ENCODE peak calls at places on chromosomes 1 and 21, in seven cellular contexts. One of them, this sample, is unnamed.

GRCh38 chr21:44723177-44724131 is 12.1 kb upstream of the TSPEAR start:
- DNase-seq in PC-3: no peak
- DNase-seq in fibroblast of lung: no peak
- DNase-seq in MM.1S: no peak
- DNase-seq in tibial nerve: no peak
- DNase-seq in OCI-LY7: no peak
- DNase-seq in lower lobe of right lung: no peak
- DNase-seq in this sample: no peak

GRCh38 chr21:34147835-34148804 is 74.7 kb downstream of the MRPS6 start:
- DNase-seq in PC-3: no peak
- DNase-seq in tibial nerve: no peak
- DNase-seq in MM.1S: no peak
- DNase-seq in lower lobe of right lung: no peak
- DNase-seq in OCI-LY7: no peak
- DNase-seq in fibroblast of lung: no peak
- DNase-seq in this sample: peak; percentile 44

GRCh38 chr1:175822575-175822974 is 79.2 kb upstream of the TNR start:
- DNase-seq in OCI-LY7: no peak
- DNase-seq in fibroblast of lung: no peak
- DNase-seq in MM.1S: no peak
- DNase-seq in tibial nerve: no peak
- DNase-seq in PC-3: peak; percentile 61
- DNase-seq in lower lobe of right lung: no peak
- DNase-seq in this sample: peak; percentile 27

GRCh38 chr1:6373961-6374720 is 19.4 kb downstream of the ACOT7 start:
- DNase-seq in lower lobe of right lung: no peak
- DNase-seq in MM.1S: no peak
- DNase-seq in fibroblast of lung: no peak
- DNase-seq in PC-3: no peak
- DNase-seq in OCI-LY7: no peak
- DNase-seq in tibial nerve: no peak
- DNase-seq in this sample: no peak

GRCh38 chr1:195045072-195045471 is 1563.2 kb downstream of the KCNT2 start:
- DNase-seq in tibial nerve: no peak
- DNase-seq in MM.1S: no peak
- DNase-seq in fibroblast of lung: no peak
- DNase-seq in PC-3: no peak
- DNase-seq in OCI-LY7: no peak
- DNase-seq in lower lobe of right lung: no peak
- DNase-seq in this sample: no peak

GRCh38 chr1:230307213-230307612 is 118.9 kb downstream of the PGBD5 start:
- DNase-seq in fibroblast of lung: no peak
- DNase-seq in tibial nerve: no peak
- DNase-seq in lower lobe of right lung: no peak
- DNase-seq in OCI-LY7: no peak
- DNase-seq in MM.1S: no peak
- DNase-seq in PC-3: peak; percentile 57
- DNase-seq in this sample: no peak

GRCh38 chr1:206931709-206932108 is 10.0 kb upstream of the FCMR start:
- DNase-seq in fibroblast of lung: no peak
- DNase-seq in PC-3: no peak
- DNase-seq in tibial nerve: no peak
- DNase-seq in lower lobe of right lung: no peak
- DNase-seq in OCI-LY7: peak; percentile 25
- DNase-seq in MM.1S: no peak
- DNase-seq in this sample: no peak

GRCh38 chr1:201404016-201404598 is 5.0 kb upstream of the LAD1 start:
- DNase-seq in tibial nerve: no peak
- DNase-seq in lower lobe of right lung: no peak
- DNase-seq in PC-3: no peak
- DNase-seq in fibroblast of lung: no peak
- DNase-seq in OCI-LY7: no peak
- DNase-seq in MM.1S: no peak
- DNase-seq in this sample: no peak

GRCh38 chr21:43778469-43779335 is 2.6 kb upstream of the CSTB start:
- DNase-seq in lower lobe of right lung: no peak
- DNase-seq in tibial nerve: no peak
- DNase-seq in OCI-LY7: no peak
- DNase-seq in PC-3: peak; percentile 97
- DNase-seq in fibroblast of lung: peak; percentile 29
- DNase-seq in MM.1S: no peak
- DNase-seq in this sample: no peak

GRCh38 chr1:116531917-116532316 is 38.9 kb downstream of the CD58 start:
- DNase-seq in tibial nerve: no peak
- DNase-seq in MM.1S: no peak
- DNase-seq in OCI-LY7: no peak
- DNase-seq in PC-3: no peak
- DNase-seq in fibroblast of lung: no peak
- DNase-seq in lower lobe of right lung: no peak
- DNase-seq in this sample: no peak

GRCh38 chr21:41615613-41616012 is 107.7 kb upstream of the TMPRSS2 start:
- DNase-seq in MM.1S: no peak
- DNase-seq in OCI-LY7: no peak
- DNase-seq in tibial nerve: no peak
- DNase-seq in lower lobe of right lung: no peak
- DNase-seq in fibroblast of lung: peak; percentile 99
- DNase-seq in PC-3: peak; percentile 59
- DNase-seq in this sample: peak; percentile 97

GRCh38 chr1:186050360-186050759 is 316.2 kb downstream of the HMCN1 start:
- DNase-seq in PC-3: peak; percentile 79
- DNase-seq in OCI-LY7: no peak
- DNase-seq in lower lobe of right lung: no peak
- DNase-seq in fibroblast of lung: peak; percentile 15
- DNase-seq in MM.1S: no peak
- DNase-seq in tibial nerve: no peak
- DNase-seq in this sample: peak; percentile 55

GRCh38 chr21:17921579-17922530 is 102.7 kb upstream of the C21orf91 start:
- DNase-seq in PC-3: peak; percentile 85
- DNase-seq in MM.1S: no peak
- DNase-seq in tibial nerve: peak; percentile 41
- DNase-seq in OCI-LY7: no peak
- DNase-seq in lower lobe of right lung: no peak
- DNase-seq in fibroblast of lung: peak; percentile 85
- DNase-seq in this sample: peak; percentile 21

GRCh38 chr1:43878854-43879253 is 54.7 kb upstream of the ARTN start:
- DNase-seq in MM.1S: no peak
- DNase-seq in PC-3: no peak
- DNase-seq in tibial nerve: no peak
- DNase-seq in lower lobe of right lung: no peak
- DNase-seq in fibroblast of lung: no peak
- DNase-seq in OCI-LY7: no peak
- DNase-seq in this sample: no peak

DNA sequence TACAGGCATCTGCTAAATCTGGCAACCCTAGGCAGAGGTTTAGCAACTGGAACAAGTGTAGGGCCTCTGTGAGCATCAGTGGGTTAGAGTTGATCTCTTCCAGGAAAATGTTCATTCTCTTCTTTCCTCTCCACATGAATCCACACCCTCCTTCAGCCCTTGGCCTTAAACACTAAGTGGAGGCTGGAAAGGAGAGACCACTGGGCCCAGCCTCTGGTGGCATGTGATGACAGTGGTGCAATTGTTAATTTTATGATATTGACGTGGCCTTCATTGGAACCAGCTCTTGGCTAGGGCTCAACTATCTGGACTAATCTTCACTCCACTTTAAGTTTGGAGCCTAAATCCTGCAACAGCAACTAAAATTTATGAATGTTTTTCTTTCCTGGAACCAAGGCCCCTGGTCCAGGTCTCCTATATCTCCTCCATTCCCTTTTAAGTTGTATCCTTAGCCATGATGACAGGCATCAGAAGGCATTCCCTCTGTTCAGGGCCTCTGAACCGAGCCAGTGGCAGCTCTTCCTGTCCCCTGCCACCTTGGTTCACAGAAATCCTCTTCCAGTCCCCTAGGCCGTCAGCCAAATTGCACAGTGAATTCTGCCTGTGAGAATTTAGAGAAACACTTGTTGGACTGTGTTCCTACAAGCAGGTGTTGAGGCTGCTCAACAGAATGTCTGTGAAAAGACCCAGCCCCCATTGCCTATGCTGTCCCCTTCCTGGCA is 132.3 kb downstream of the PSMG1 start:
- DNase-seq in tibial nerve: no peak
- DNase-seq in OCI-LY7: no peak
- DNase-seq in PC-3: no peak
- DNase-seq in lower lobe of right lung: no peak
- DNase-seq in fibroblast of lung: no peak
- DNase-seq in MM.1S: no peak
- DNase-seq in this sample: no peak
- H3K4me3 ChIP-seq in tibial nerve: no peak overlapping the region
- H3K4me3 ChIP-seq in OCI-LY7: no peak overlapping the region
- H3K4me3 ChIP-seq in PC-3: no peak overlapping the region
- H3K4me3 ChIP-seq in lower lobe of right lung: no peak overlapping the region
- H3K4me3 ChIP-seq in fibroblast of lung: no peak overlapping the region
- H3K4me3 ChIP-seq in MM.1S: no peak overlapping the region
- H3K4me3 ChIP-seq in this sample: no peak overlapping the region

DNA sequence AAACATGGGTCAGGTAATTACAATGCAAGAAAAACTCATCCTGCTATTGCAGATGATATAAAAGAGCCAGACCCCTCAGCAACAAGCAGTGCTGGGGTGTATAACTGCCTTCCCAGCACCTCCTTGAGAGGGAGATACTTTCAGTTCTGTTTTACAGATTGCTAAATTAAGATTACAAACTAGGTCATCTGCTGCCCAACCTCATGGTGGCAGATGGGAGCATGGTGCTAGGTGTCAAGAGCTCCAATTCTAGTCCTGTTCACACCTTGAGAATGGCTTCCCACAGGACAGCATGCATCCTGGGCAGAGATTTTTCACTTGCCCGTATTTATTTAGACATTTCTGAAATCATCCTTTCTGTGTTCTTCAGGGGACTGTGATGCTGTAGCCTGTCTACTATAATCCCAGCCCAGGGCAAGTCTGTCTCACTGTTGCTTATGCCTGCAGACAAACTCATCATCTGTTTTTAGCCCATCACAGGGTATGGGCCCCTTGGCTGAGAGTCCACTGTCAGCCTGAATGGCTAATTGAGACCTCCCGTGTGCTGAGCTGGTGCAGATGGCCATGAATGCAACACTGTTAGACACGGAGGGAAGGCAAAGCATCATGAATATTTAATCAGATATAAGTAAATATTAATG is 40.2 kb upstream of the PBX1 start:
- DNase-seq in PC-3: no peak
- DNase-seq in lower lobe of right lung: no peak
- DNase-seq in tibial nerve: no peak
- DNase-seq in fibroblast of lung: no peak
- DNase-seq in MM.1S: peak; percentile 83
- DNase-seq in OCI-LY7: no peak
- DNase-seq in this sample: no peak
- H3K4me3 ChIP-seq in PC-3: no peak overlapping the region
- H3K4me3 ChIP-seq in lower lobe of right lung: no peak overlapping the region
- H3K4me3 ChIP-seq in tibial nerve: no peak overlapping the region
- H3K4me3 ChIP-seq in fibroblast of lung: no peak overlapping the region
- H3K4me3 ChIP-seq in MM.1S: no peak overlapping the region
- H3K4me3 ChIP-seq in OCI-LY7: no peak overlapping the region
- H3K4me3 ChIP-seq in this sample: no peak overlapping the region

DNA sequence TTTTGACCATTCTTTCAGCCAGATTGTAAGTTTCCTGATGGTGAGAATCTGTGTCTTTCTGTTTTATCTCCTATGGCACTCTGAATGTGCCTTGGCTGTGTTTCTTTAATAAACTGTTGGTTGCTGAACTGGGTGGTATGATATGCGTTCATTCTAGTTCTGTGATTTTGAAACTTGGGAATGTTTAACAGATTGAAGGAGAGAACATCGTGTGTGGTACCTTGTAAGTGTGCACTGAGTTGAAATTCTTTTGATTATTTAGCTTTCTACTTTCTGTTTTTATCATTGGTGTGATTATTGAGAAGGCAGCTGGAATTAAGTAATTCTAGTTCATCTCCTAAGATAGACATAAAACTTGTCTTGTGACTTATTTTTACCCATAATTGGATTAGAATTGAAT is 4.6 kb downstream of the BACH1 start:
- DNase-seq in OCI-LY7: no peak
- DNase-seq in fibroblast of lung: no peak
- DNase-seq in MM.1S: no peak
- DNase-seq in tibial nerve: no peak
- DNase-seq in lower lobe of right lung: no peak
- DNase-seq in PC-3: no peak
- DNase-seq in this sample: no peak
- H3K4me3 ChIP-seq in OCI-LY7: no peak overlapping the region
- H3K4me3 ChIP-seq in fibroblast of lung: peak overlapping the region; percentile 86
- H3K4me3 ChIP-seq in MM.1S: no peak overlapping the region
- H3K4me3 ChIP-seq in tibial nerve: no peak overlapping the region
- H3K4me3 ChIP-seq in lower lobe of right lung: no peak overlapping the region
- H3K4me3 ChIP-seq in PC-3: no peak overlapping the region
- H3K4me3 ChIP-seq in this sample: peak overlapping the region; percentile 97

DNA sequence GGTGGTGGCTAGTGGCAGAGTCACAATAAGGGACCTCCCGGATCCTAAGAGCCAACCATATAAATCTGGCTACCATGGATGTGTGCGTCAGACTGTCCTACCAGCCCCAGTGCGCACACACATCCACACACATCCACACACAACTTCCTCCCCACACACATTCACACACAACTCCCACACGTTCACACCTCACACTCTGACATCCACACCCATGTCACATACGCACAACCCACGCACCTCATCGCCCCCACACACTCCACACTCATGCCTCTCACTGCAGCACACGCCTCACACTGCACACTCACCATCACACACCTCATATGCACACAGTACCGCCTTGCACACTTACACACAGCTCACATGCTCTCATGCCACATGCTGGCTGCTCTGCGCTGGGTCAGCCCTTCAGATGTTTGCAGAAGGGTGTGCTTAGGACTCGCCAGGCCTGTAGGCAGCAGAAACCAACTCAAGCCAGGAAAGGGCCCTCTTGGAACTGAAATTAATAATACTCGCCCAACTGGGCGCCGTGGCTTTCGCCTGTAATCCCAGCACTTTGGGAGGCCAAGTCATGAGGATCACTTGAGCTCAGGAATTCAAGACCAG is 3.0 kb downstream of the LDLRAD2 start:
- DNase-seq in OCI-LY7: no peak
- DNase-seq in tibial nerve: no peak
- DNase-seq in fibroblast of lung: no peak
- DNase-seq in lower lobe of right lung: peak; percentile 48
- DNase-seq in PC-3: no peak
- DNase-seq in MM.1S: no peak
- DNase-seq in this sample: no peak
- H3K4me3 ChIP-seq in OCI-LY7: no peak overlapping the region
- H3K4me3 ChIP-seq in tibial nerve: no peak overlapping the region
- H3K4me3 ChIP-seq in fibroblast of lung: no peak overlapping the region
- H3K4me3 ChIP-seq in lower lobe of right lung: peak overlapping the region; percentile 46
- H3K4me3 ChIP-seq in PC-3: no peak overlapping the region
- H3K4me3 ChIP-seq in MM.1S: no peak overlapping the region
- H3K4me3 ChIP-seq in this sample: no peak overlapping the region

DNA sequence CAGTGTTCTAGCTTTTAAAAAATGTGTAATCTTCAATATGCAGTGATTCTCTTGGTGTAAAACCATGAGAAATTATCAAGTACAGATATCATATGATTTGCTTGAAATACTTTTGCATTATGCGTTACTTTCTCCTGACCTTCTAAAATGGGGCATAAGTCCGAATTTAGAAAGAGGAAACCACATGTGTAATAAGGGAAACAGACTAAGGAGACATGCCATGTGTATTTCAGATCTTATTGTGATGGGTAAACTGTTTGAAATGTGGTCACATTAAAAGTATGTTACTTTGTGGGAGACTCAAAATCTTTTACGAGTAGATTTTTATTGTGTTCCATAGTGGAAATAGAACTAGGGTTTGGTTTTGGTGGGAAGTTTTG is 173.0 kb downstream of the NFIA start:
- DNase-seq in tibial nerve: no peak
- DNase-seq in lower lobe of right lung: no peak
- DNase-seq in fibroblast of lung: no peak
- DNase-seq in OCI-LY7: no peak
- DNase-seq in PC-3: no peak
- DNase-seq in MM.1S: no peak
- DNase-seq in this sample: no peak
- H3K4me3 ChIP-seq in tibial nerve: peak overlapping the region; percentile 39
- H3K4me3 ChIP-seq in lower lobe of right lung: peak overlapping the region; percentile 40
- H3K4me3 ChIP-seq in fibroblast of lung: peak overlapping the region; percentile 53
- H3K4me3 ChIP-seq in OCI-LY7: no peak overlapping the region
- H3K4me3 ChIP-seq in PC-3: peak overlapping the region; percentile 49
- H3K4me3 ChIP-seq in MM.1S: no peak overlapping the region
- H3K4me3 ChIP-seq in this sample: peak overlapping the region; percentile 78

GRCh38 chr1:119631433-119632102 is 16.5 kb downstream of the ZNF697 start:
- DNase-seq in PC-3: peak; percentile 42
- DNase-seq in tibial nerve: peak; percentile 73
- DNase-seq in fibroblast of lung: peak; percentile 86
- DNase-seq in MM.1S: no peak
- DNase-seq in lower lobe of right lung: peak; percentile 84
- DNase-seq in OCI-LY7: no peak
- DNase-seq in this sample: peak; percentile 78
- H3K4me3 ChIP-seq in PC-3: no peak overlapping the region
- H3K4me3 ChIP-seq in tibial nerve: peak overlapping the region; percentile 49
- H3K4me3 ChIP-seq in fibroblast of lung: peak overlapping the region; percentile 37
- H3K4me3 ChIP-seq in MM.1S: no peak overlapping the region
- H3K4me3 ChIP-seq in lower lobe of right lung: peak overlapping the region; percentile 43
- H3K4me3 ChIP-seq in OCI-LY7: no peak overlapping the region
- H3K4me3 ChIP-seq in this sample: peak overlapping the region; percentile 74